ENCODE peak calls at places on chromosome 2, in eight cellular contexts. X is stomach, C is hepatocyte, N is lower lobe of right lung, V is heart left ventricle, G is left ventricle myocardium inferior, W is IMR-90, Y is fibroblast of lung. Z is an unnamed sample. For H3K36me3 and H3K4me1, the result is how much of the 10 kb centered on the place peaks cover.

GRCh38 chr2:144137269-144137668 is 382.6 kb downstream of the ZEB2 start:
- DNase-seq in W (no peak), C (no peak), X (no peak), N (no peak), V (no peak), Y (no peak), G (no peak), Z (no peak)

GRCh38 chr2:128366746-128367511 is 48.3 kb upstream of the HS6ST1 start:
- DNase-seq in X (no peak), C (no peak), G (no peak), Y (no peak), N (no peak), W (no peak), V (no peak), Z (no peak)

GRCh38 chr2:85550476-85550875 is 10.8 kb downstream of the GGCX start:
- DNase-seq in X (no peak), Y (no peak), N (no peak), W (no peak), G (no peak), V (no peak), C (no peak), Z (no peak)

GRCh38 chr2:226079677-226080076 is 680.2 kb downstream of the NYAP2 start:
- DNase-seq in V (no peak), Y (peak), N (no peak), G (no peak), C (no peak), W (peak), X (no peak), Z (no peak)

GRCh38 chr2:177397501-177398289 is 5.1 kb downstream of the AGPS start:
- DNase-seq in Y (peak), N (no peak), X (no peak), W (peak), V (no peak), G (no peak), C (peak), Z (peak)

GRCh38 chr2:169047253-169048250 is 16.4 kb upstream of the ABCB11 start:
- DNase-seq in X (no peak), G (no peak), N (no peak), Y (no peak), V (no peak), W (no peak), C (no peak), Z (no peak)

GRCh38 chr2:1826188-1826905 is 82.0 kb upstream of the PXDN start:
- DNase-seq in C (no peak), Y (no peak), X (no peak), N (no peak), W (no peak), G (no peak), V (no peak), Z (no peak)

GRCh38 chr2:147374410-147374811 is 470.4 kb upstream of the ACVR2A start:
- DNase-seq in C (no peak), V (no peak), Y (peak), N (no peak), X (no peak), W (no peak), G (no peak), Z (no peak)

GRCh38 chr2:203455209-203455608 is 79.9 kb downstream of the RAPH1 start:
- DNase-seq in W (no peak), G (no peak), X (no peak), Y (no peak), V (no peak), C (no peak), N (no peak), Z (no peak)

GRCh38 chr2:28049416-28049815 is 158.9 kb downstream of the BABAM2 start:
- DNase-seq in X (no peak), V (no peak), Y (peak), N (no peak), G (no peak), W (no peak), C (no peak), Z (no peak)

GRCh38 chr2:141109633-141110032 is 1021.2 kb downstream of the LRP1B start:
- DNase-seq in W (no peak), G (no peak), X (no peak), C (peak), V (no peak), Y (no peak), N (no peak), Z (no peak)

GRCh38 chr2:151338115-151338514 is 19.3 kb upstream of the TNFAIP6 start:
- DNase-seq in N (no peak), W (no peak), Y (no peak), C (no peak), G (no peak), X (no peak), V (no peak), Z (no peak)

GRCh38 chr2:9552491-9553178 is 3.0 kb downstream of the ADAM17 start:
- DNase-seq in N (no peak), Y (peak), X (no peak), W (peak), C (no peak), V (no peak), G (no peak), Z (no peak)

GRCh38 chr2:86039963-86040655 is 65.6 kb downstream of the POLR1A start:
- DNase-seq in V (no peak), Y (no peak), X (peak), G (no peak), N (no peak), W (no peak), C (no peak), Z (peak)

GRCh38 chr2:225612636-225613035 is 213.1 kb downstream of the NYAP2 start:
- DNase-seq in Y (no peak), W (no peak), X (no peak), G (no peak), N (no peak), C (no peak), V (no peak), Z (no peak)

GRCh38 chr2:112121682-112122254 is 16.4 kb upstream of the FBLN7 start:
- DNase-seq in N (no peak), X (no peak), W (peak), V (no peak), G (no peak), C (peak), Y (peak), Z (no peak)

GRCh38 chr2:96800762-96801463 is 15.2 kb upstream of the CNNM3 start:
- DNase-seq in G (peak), W (peak), N (peak), C (peak), Y (peak), X (peak), V (peak), Z (peak)

GRCh38 chr2:218658671-218659257 is 659 bp downstream of the ZNF142 start:
- DNase-seq in V (no peak), X (peak), G (no peak), W (peak), C (peak), N (no peak), Y (peak), Z (peak)

GRCh38 chr2:42124051-42124813 is 44.9 kb upstream of the EML4 start:
- DNase-seq in G (no peak), N (no peak), W (no peak), V (no peak), X (no peak), Y (no peak), C (no peak), Z (no peak)

GRCh38 chr2:238614376-238614775 is 187.6 kb downstream of the ASB1 start:
- DNase-seq in W (no peak), V (no peak), Y (no peak), C (no peak), G (no peak), N (no peak), X (no peak), Z (no peak)

GRCh38 chr2:230184727-230185578 is 34.8 kb downstream of the SP110 start:
- DNase-seq in C (no peak), Y (peak), G (no peak), X (no peak), N (no peak), W (peak), V (no peak), Z (no peak)

GRCh38 chr2:166665991-166666940 is 172.2 kb upstream of the SCN7A start:
- DNase-seq in C (peak), Y (peak), N (no peak), W (peak), X (no peak), G (no peak), V (no peak), Z (no peak)

GRCh38 chr2:85785871-85786270 is 32.1 kb downstream of the ATOH8 start:
- DNase-seq in G (no peak), V (no peak), N (no peak), Y (no peak), W (no peak), X (no peak), C (no peak), Z (no peak)

GRCh38 chr2:197279997-197280756 is 30.4 kb downstream of the ANKRD44 start:
- DNase-seq in G (no peak), W (peak), Y (no peak), X (no peak), V (no peak), N (no peak), C (peak), Z (no peak)

GRCh38 chr2:108583903-108584520 is 49.7 kb downstream of the LIMS1 start:
- DNase-seq in N (no peak), G (no peak), Y (peak), X (peak), W (peak), C (peak), V (peak), Z (peak)

GRCh38 chr2:43356774-43357173 is 130.4 kb upstream of the ZFP36L2 start:
- DNase-seq in N (no peak), Y (peak), X (no peak), G (no peak), C (no peak), W (peak), V (no peak), Z (no peak)

GRCh38 chr2:168216351-168217005 is 30.9 kb downstream of the STK39 start:
- DNase-seq in W (peak), C (no peak), V (no peak), Y (no peak), X (peak), N (no peak), G (no peak), Z (no peak)

GRCh38 chr2:152513681-152514080 is 178.7 kb downstream of the FMNL2 start:
- DNase-seq in W (peak), Y (peak), V (no peak), C (no peak), G (no peak), X (no peak), N (no peak), Z (no peak)

GRCh38 chr2:160703648-160704585 is 210.3 kb upstream of the RBMS1 start:
- DNase-seq in C (no peak), X (no peak), N (peak), G (no peak), W (no peak), V (no peak), Y (no peak), Z (no peak)

GRCh38 chr2:28955492-28955891 is 25.6 kb upstream of the TOGARAM2 start:
- DNase-seq in W (no peak), C (no peak), V (no peak), Y (no peak), X (no peak), G (no peak), N (no peak), Z (no peak)

GRCh38 chr2:74573747-74574562 is 19.4 kb downstream of the DOK1 start:
- DNase-seq in C (no peak), V (no peak), G (no peak), W (peak), Y (no peak), X (no peak), N (no peak), Z (no peak)

GRCh38 chr2:218832520-218832919 is 917 bp upstream of the PRKAG3 start:
- DNase-seq in W (no peak), G (peak), N (peak), C (no peak), Y (no peak), V (peak), X (no peak), Z (no peak)

GRCh38 chr2:98761267-98761781 is 30.4 kb upstream of the MGAT4A start:
- DNase-seq in Y (no peak), V (no peak), C (no peak), N (no peak), G (no peak), W (no peak), X (no peak), Z (no peak)

GRCh38 chr2:130261970-130262760 is 63.9 kb upstream of the TUBA3E start:
- DNase-seq in Y (peak), V (no peak), N (no peak), C (peak), W (peak), G (no peak), X (no peak), Z (no peak)

GRCh38 chr2:157052685-157053224 is 204.8 kb upstream of the GALNT5 start:
- DNase-seq in G (no peak), V (no peak), Y (peak), C (peak), X (no peak), N (no peak), W (peak), Z (peak)

GRCh38 chr2:174335605-174336402 is 1.1 kb downstream of the SP9 start:
- DNase-seq in X (no peak), C (peak), V (no peak), W (no peak), G (no peak), Y (no peak), N (no peak), Z (peak)

GRCh38 chr2:12326449-12327190 is 390.1 kb upstream of the TRIB2 start:
- DNase-seq in C (no peak), X (no peak), V (no peak), N (no peak), W (no peak), G (no peak), Y (no peak), Z (no peak)

GRCh38 chr2:172571245-172571644 is 15.4 kb downstream of the PDK1 start:
- DNase-seq in V (no peak), X (no peak), N (no peak), Y (no peak), W (no peak), G (no peak), C (no peak), Z (no peak)
- H3K36me3 ChIP-seq in V (half or more), X (half or more), N (under half), Y (under half), W (under half), G (half or more), C (under half), Z (under half)

GRCh38 chr2:135531231-135532197 is at the start of gene R3HDM1:
- DNase-seq in Y (peak), V (peak), N (peak), G (peak), X (peak), C (peak), W (peak), Z (peak)
- TF ChIP-seq CTCF in Y (no peak), V (no peak), N (peak), G (no peak), X (no peak), C (peak), W (peak), Z (peak)

GRCh38 chr2:40284797-40285196 is 167.1 kb downstream of the SLC8A1 start:
- DNase-seq in W (peak), Y (no peak), N (no peak), C (no peak), V (no peak), X (no peak), G (no peak), Z (no peak)
- H3K4me1 ChIP-seq in W (under half), Y (under half), N (under half), C (under half), V (half or more), X (under half), G (half or more), Z (under half)

GRCh38 chr2:236735742-236736360 is 166.2 kb downstream of the ACKR3 start:
- DNase-seq in N (no peak), W (no peak), G (no peak), X (peak), Y (no peak), V (no peak), C (no peak), Z (no peak)
- H3K36me3 ChIP-seq in N (under half), W (under half), G (under half), X (under half), Y (under half), V (under half), C (under half), Z (under half)

GRCh38 chr2:120677221-120677620 is 58.4 kb upstream of the GLI2 start:
- DNase-seq in X (no peak), V (no peak), G (no peak), Y (no peak), N (no peak), C (no peak), W (no peak), Z (no peak)
- TF ChIP-seq CTCF in X (no peak), V (no peak), G (no peak), Y (no peak), N (no peak), C (no peak), W (no peak), Z (no peak)

GRCh38 chr2:46076251-46076650 is 221.0 kb upstream of the EPAS1 start:
- DNase-seq in Y (peak), G (no peak), N (no peak), X (no peak), C (no peak), W (peak), V (no peak), Z (no peak)
- H3K4me1 ChIP-seq in Y (under half), G (under half), N (under half), X (under half), C (under half), W (under half), V (under half), Z (under half)

GRCh38 chr2:101017371-101017770 is 15.3 kb downstream of the RPL31 start:
- DNase-seq in X (no peak), V (no peak), W (no peak), G (no peak), Y (no peak), C (no peak), N (no peak), Z (no peak)
- H3K36me3 ChIP-seq in X (half or more), V (half or more), W (under half), G (half or more), Y (under half), C (under half), N (half or more), Z (under half)

GRCh38 chr2:50491541-50492114 is 540.3 kb downstream of the NRXN1 start:
- DNase-seq in X (no peak), W (peak), Y (peak), C (peak), V (no peak), N (no peak), G (no peak), Z (peak)
- TF ChIP-seq CTCF in X (no peak), W (peak), Y (peak), C (peak), V (peak), N (peak), G (peak), Z (peak)

GRCh38 chr2:101097638-101098037 is 53.5 kb downstream of the TBC1D8 start:
- DNase-seq in W (no peak), N (no peak), G (no peak), Y (no peak), X (no peak), V (no peak), C (no peak), Z (no peak)

DNA sequence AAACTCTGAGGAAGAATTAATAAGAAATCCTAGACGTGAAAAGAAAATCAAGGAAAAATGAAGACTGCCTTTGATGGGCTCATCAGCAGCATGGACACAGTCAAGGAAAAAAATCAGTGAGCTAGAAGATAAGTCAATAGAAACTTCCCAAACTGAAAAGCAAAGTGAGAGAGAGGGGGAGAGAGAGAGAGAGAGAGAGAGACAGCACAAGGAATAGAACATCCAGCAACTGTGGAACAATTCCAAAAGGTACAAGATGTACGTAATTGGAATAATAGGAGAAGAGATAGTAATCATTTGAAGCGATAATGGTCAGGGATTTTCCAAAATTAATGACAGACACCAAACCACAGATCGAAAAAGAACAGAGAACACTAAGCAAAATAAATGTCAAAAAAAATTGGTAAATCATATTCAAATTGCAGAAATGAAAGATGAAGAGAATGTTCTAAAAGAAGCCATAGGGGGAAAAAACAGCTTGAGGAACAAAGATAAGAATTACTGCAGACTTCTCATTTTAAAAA is 54.5 kb downstream of the TBC1D8 start:
- DNase-seq in N (no peak), Y (no peak), G (no peak), C (no peak), V (no peak), W (no peak), X (no peak), Z (no peak)
- H3K4me1 ChIP-seq in N (under half), Y (under half), G (under half), C (under half), V (under half), W (under half), X (under half), Z (under half)

Z was measured in Caco-2.